ENCODE peak calls at places on chromosomes 3 and 15, in nine cellular contexts. R is foreskin keratinocyte; X is hypothalamus; C is activated B cell treated with CpG ODN at 0.5 μM for 24 hours; Y is stimulated activated CD4-positive, alpha-beta T cell treated with anti-CD3 and anti-CD28 coated beads, Interleukin-1b, Interleukin-23, amount 100 ng/mL, for 1 hour; J is caudate nucleus; L is AML-193; S is iris pigment epithelial cell; N is fibroblast of the aortic adventitia. B is an unnamed sample.

GRCh38 chr15:91224750-91225380 is 124.8 kb downstream of the SV2B start:
- DNase-seq in X (no peak), R (no peak), S (peak), J (peak), C (no peak), N (peak), L (peak), Y (no peak), B (no peak)

GRCh38 chr15:41115088-41115651 is 910 bp downstream of the INO80 start:
- DNase-seq in Y (no peak), J (no peak), X (no peak), S (peak), R (peak), L (peak), N (peak), C (no peak), B (no peak)

GRCh38 chr15:69298697-69299441 is at the start of gene PAQR5:
- DNase-seq in R (no peak), J (no peak), C (no peak), S (no peak), N (no peak), X (no peak), L (no peak), Y (no peak), B (no peak)

GRCh38 chr15:90820481-90820880 is 47.9 kb upstream of the FURIN start:
- DNase-seq in R (no peak), C (no peak), L (no peak), X (no peak), J (no peak), N (no peak), Y (no peak), S (no peak), B (no peak)

GRCh38 chr15:74725845-74726773 is 781 bp upstream of the CYP1A1 start:
- DNase-seq in Y (no peak), X (no peak), C (peak), S (peak), J (peak), R (no peak), L (peak), N (peak), B (peak)

GRCh38 chr15:48414015-48414414 is 82.8 kb downstream of the DUT start:
- DNase-seq in R (no peak), Y (no peak), J (no peak), S (peak), N (peak), X (no peak), C (no peak), L (no peak), B (no peak)

GRCh38 chr15:62407962-62408361 is 242.9 kb upstream of the C2CD4B start:
- DNase-seq in X (no peak), C (no peak), R (no peak), L (no peak), J (no peak), N (no peak), S (no peak), Y (no peak), B (no peak)

GRCh38 chr15:71093089-71094024 is 21.9 kb upstream of the THSD4 start:
- DNase-seq in R (peak), J (no peak), X (no peak), L (no peak), C (no peak), N (peak), S (peak), Y (no peak), B (no peak)

GRCh38 chr3:55307622-55308021 is 179.5 kb downstream of the WNT5A start:
- DNase-seq in C (no peak), R (no peak), N (no peak), J (no peak), L (no peak), S (no peak), Y (no peak), X (no peak), B (no peak)

GRCh38 chr3:187040637-187041361 is 98.5 kb downstream of the RPL39L start:
- DNase-seq in R (no peak), X (no peak), J (no peak), S (peak), N (peak), L (no peak), C (no peak), Y (no peak), B (no peak)

GRCh38 chr3:169323580-169324453 is 339.7 kb downstream of the MECOM start:
- DNase-seq in R (no peak), J (peak), S (peak), C (no peak), X (peak), N (peak), Y (no peak), L (no peak), B (no peak)

GRCh38 chr3:160719710-160720109 is 36.3 kb upstream of the PPM1L start:
- DNase-seq in L (no peak), C (no peak), J (no peak), Y (no peak), S (no peak), X (no peak), N (no peak), R (no peak), B (no peak)